ENCODE peak calls at places on chromosomes 6 and 20, in nine cellular contexts. W is OCI-LY7, A is tibial nerve, I is heart right ventricle, P is fibroblast of mammary gland, U is HFF-Myc, J is transverse colon, Z is left lung, K is PC-9. C is an unnamed sample.

GRCh38 chr6:152697634-152698033 is at the start of gene MYCT1:
- DNase-seq in W (no peak), A (no peak), I (peak; percentile 46), P (no peak), U (no peak), J (no peak), Z (no peak), K (no peak), C (no peak)

GRCh38 chr6:45681860-45682488 is 304.2 kb upstream of the SUPT3H start:
- DNase-seq in W (peak; percentile 94), A (no peak), I (no peak), P (peak; percentile 75), U (no peak), J (peak; percentile 55), Z (peak; percentile 73), K (peak; percentile 40), C (no peak)

GRCh38 chr6:145427232-145427631 is 308.1 kb downstream of the EPM2A start:
- DNase-seq in W (no peak), A (no peak), I (no peak), P (no peak), U (no peak), J (no peak), Z (no peak), K (no peak), C (no peak)

GRCh38 chr20:59814835-59815340 is 118.5 kb downstream of the SYCP2 start:
- DNase-seq in W (no peak), A (no peak), I (no peak), P (no peak), U (no peak), J (no peak), Z (no peak), K (no peak), C (no peak)

GRCh38 chr6:39417440-39417839 is 94.9 kb upstream of the KCNK16 start:
- DNase-seq in W (no peak), A (no peak), I (no peak), P (no peak), U (no peak), J (no peak), Z (no peak), K (no peak), C (no peak)

GRCh38 chr6:71250050-71250689 is 38.4 kb upstream of the OGFRL1 start:
- DNase-seq in W (peak; percentile 59), A (no peak), I (peak; percentile 29), P (peak; percentile 92), U (peak; percentile 38), J (no peak), Z (no peak), K (peak; percentile 81), C (peak; percentile 33)

GRCh38 chr20:11267762-11268335 is 594.0 kb upstream of the JAG1 start:
- DNase-seq in W (no peak), A (no peak), I (no peak), P (no peak), U (no peak), J (no peak), Z (no peak), K (no peak), C (no peak)

GRCh38 chr20:31869942-31870702 is at the start of the genes DUSP15 and TTLL9:
- DNase-seq in W (no peak), A (peak; percentile 29), I (peak; percentile 31), P (no peak), U (no peak), J (peak; percentile 26), Z (no peak), K (no peak), C (no peak)

GRCh38 chr6:18362058-18362561 is 25.0 kb upstream of the RNF144B start:
- DNase-seq in W (peak; percentile 57), A (no peak), I (no peak), P (peak; percentile 88), U (peak; percentile 44), J (no peak), Z (no peak), K (peak; percentile 39), C (peak; percentile 89)

GRCh38 chr6:126293891-126294524 is 45.9 kb upstream of the CENPW start:
- DNase-seq in W (no peak), A (no peak), I (no peak), P (peak; percentile 40), U (no peak), J (no peak), Z (no peak), K (no peak), C (no peak)

GRCh38 chr6:14921170-14921569 is 324.7 kb upstream of the JARID2 start:
- DNase-seq in W (no peak), A (no peak), I (peak; percentile 64), P (no peak), U (no peak), J (peak; percentile 44), Z (peak; percentile 81), K (no peak), C (no peak)

GRCh38 chr6:49462071-49462470 is 982 bp downstream of the MMUT start:
- DNase-seq in W (peak; percentile 24), A (no peak), I (no peak), P (peak; percentile 61), U (no peak), J (no peak), Z (no peak), K (no peak), C (no peak)

GRCh38 chr6:12334524-12335130 is 44.5 kb downstream of the EDN1 start:
- DNase-seq in W (no peak), A (no peak), I (no peak), P (no peak), U (no peak), J (no peak), Z (no peak), K (peak; percentile 78), C (no peak)

GRCh38 chr6:44043479-44044153 is 83.6 kb downstream of the MRPL14 start:
- DNase-seq in W (no peak), A (no peak), I (no peak), P (peak; percentile 44), U (no peak), J (no peak), Z (no peak), K (peak; percentile 55), C (no peak)

GRCh38 chr6:114419175-114419574 is 76.4 kb upstream of the HS3ST5 start:
- DNase-seq in W (no peak), A (no peak), I (no peak), P (no peak), U (no peak), J (no peak), Z (no peak), K (no peak), C (no peak)

GRCh38 chr6:35069262-35069661 is 71.9 kb downstream of the TCP11 start:
- DNase-seq in W (no peak), A (no peak), I (no peak), P (no peak), U (no peak), J (no peak), Z (no peak), K (no peak), C (no peak)

GRCh38 chr6:3885262-3886036 is 36.3 kb downstream of the FAM50B start:
- DNase-seq in W (no peak), A (no peak), I (no peak), P (no peak), U (no peak), J (no peak), Z (no peak), K (peak; percentile 48), C (no peak)

GRCh38 chr6:47168176-47168575 is 126.0 kb upstream of the ADGRF1 start:
- DNase-seq in W (no peak), A (no peak), I (no peak), P (peak; percentile 98), U (peak; percentile 85), J (peak; percentile 18), Z (peak; percentile 57), K (peak; percentile 98), C (peak; percentile 90)

GRCh38 chr20:44641305-44641704 is 10.2 kb downstream of the ADA start:
- DNase-seq in W (no peak), A (no peak), I (no peak), P (no peak), U (no peak), J (no peak), Z (no peak), K (no peak), C (no peak)

GRCh38 chr20:44644384-44645131 is 6.9 kb downstream of the ADA start:
- DNase-seq in W (peak; percentile 73), A (no peak), I (no peak), P (no peak), U (no peak), J (no peak), Z (no peak), K (no peak), C (no peak)

GRCh38 chr20:44642203-44643153 is 9.0 kb downstream of the ADA start:
- DNase-seq in W (peak; percentile 65), A (no peak), I (peak; percentile 77), P (peak; percentile 90), U (peak; percentile 77), J (peak; percentile 71), Z (peak; percentile 75), K (peak; percentile 60), C (peak; percentile 75)

GRCh38 chr20:44643596-44644383 is 7.7 kb downstream of the ADA start:
- DNase-seq in W (peak; percentile 50), A (no peak), I (peak; percentile 81), P (peak; percentile 79), U (peak; percentile 59), J (peak; percentile 51), Z (peak; percentile 80), K (peak; percentile 86), C (peak; percentile 70)

GRCh38 chr20:44643154-44643519 is 8.4 kb downstream of the ADA start:
- DNase-seq in W (no peak), A (no peak), I (no peak), P (no peak), U (no peak), J (no peak), Z (no peak), K (no peak), C (no peak)
- TF ChIP-seq CTCF in W (no peak), A (no peak), I (no peak), P (no peak), U (no peak), J (no peak), Z (no peak), K (no peak), C (no peak)

GRCh38 chr6:167093406-167093921 is 29.4 kb upstream of the CCR6 start:
- DNase-seq in W (no peak), A (no peak), I (no peak), P (no peak), U (no peak), J (no peak), Z (no peak), K (no peak), C (no peak)
- H3K4me3 ChIP-seq in W (peak overlapping the region; percentile 44), A (peak overlapping the region; percentile 28), I (no peak overlapping the region), P (no peak overlapping the region), U (no peak overlapping the region), J (peak overlapping the region; percentile 34), Z (no peak overlapping the region), K (no peak overlapping the region), C (no peak overlapping the region)

GRCh38 chr6:23728707-23729106 is 397.3 kb upstream of the NRSN1 start:
- DNase-seq in W (no peak), A (no peak), I (no peak), P (no peak), U (no peak), J (peak; percentile 7), Z (peak; percentile 35), K (no peak), C (no peak)
- TF ChIP-seq CTCF in W (no peak), A (no peak), I (no peak), P (no peak), U (no peak), J (no peak), Z (no peak), K (no peak), C (no peak)

DNA sequence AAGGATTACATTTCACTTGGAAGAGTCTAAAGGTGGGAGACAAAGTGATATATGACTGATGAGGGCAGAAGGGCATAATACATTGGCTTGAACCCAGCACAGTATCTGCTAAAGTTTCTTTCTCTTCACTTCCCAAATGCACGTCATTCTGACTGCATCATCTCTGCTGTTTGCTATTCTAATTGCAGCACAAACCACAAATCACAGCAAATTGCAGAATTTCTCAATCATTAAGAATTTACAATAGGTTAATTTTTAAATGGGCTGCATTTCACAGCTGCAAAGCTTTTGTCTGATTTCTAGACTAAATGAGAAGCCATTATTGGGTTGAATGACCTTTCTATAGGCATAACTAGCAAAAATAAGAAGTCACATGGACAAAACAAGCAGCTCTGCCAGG is 337.0 kb downstream of the RNGTT start:
- DNase-seq in W (no peak), A (no peak), I (no peak), P (peak; percentile 34), U (no peak), J (no peak), Z (no peak), K (no peak), C (no peak)
- H3K4me3 ChIP-seq in W (no peak overlapping the region), A (no peak overlapping the region), I (no peak overlapping the region), P (no peak overlapping the region), U (no peak overlapping the region), J (no peak overlapping the region), Z (no peak overlapping the region), K (no peak overlapping the region), C (no peak overlapping the region)